ENCODE peak calls at places on chromosomes 1 and 21, in nine cellular contexts. One of them, this sample, is unnamed.

GRCh38 chr1:205241366-205242030 is 13.8 kb downstream of the TMCC2 start:
- DNase-seq in IMR-90: no peak
- DNase-seq in choroid plexus epithelial cell: no peak
- DNase-seq in CD4-positive, alpha-beta T cell: no peak
- DNase-seq in lower lobe of right lung: no peak
- DNase-seq in brain microvascular endothelial cell: no peak
- DNase-seq in endodermal cell: peak
- DNase-seq in fibroblast of lung: no peak
- DNase-seq in uterus: no peak
- DNase-seq in this sample: no peak

GRCh38 chr1:46043491-46044017 is 88.9 kb downstream of the PIK3R3 start:
- DNase-seq in IMR-90: no peak
- DNase-seq in choroid plexus epithelial cell: no peak
- DNase-seq in CD4-positive, alpha-beta T cell: no peak
- DNase-seq in lower lobe of right lung: no peak
- DNase-seq in brain microvascular endothelial cell: no peak
- DNase-seq in endodermal cell: peak
- DNase-seq in fibroblast of lung: no peak
- DNase-seq in uterus: no peak
- DNase-seq in this sample: no peak

GRCh38 chr1:241716915-241717651 is 65.0 kb downstream of the WDR64 start:
- DNase-seq in IMR-90: no peak
- DNase-seq in choroid plexus epithelial cell: peak
- DNase-seq in CD4-positive, alpha-beta T cell: no peak
- DNase-seq in lower lobe of right lung: no peak
- DNase-seq in brain microvascular endothelial cell: no peak
- DNase-seq in endodermal cell: no peak
- DNase-seq in fibroblast of lung: peak
- DNase-seq in uterus: no peak
- DNase-seq in this sample: peak

GRCh38 chr21:46344219-46344915 is 20.4 kb downstream of the PCNT start:
- DNase-seq in IMR-90: no peak
- DNase-seq in choroid plexus epithelial cell: no peak
- DNase-seq in CD4-positive, alpha-beta T cell: no peak
- DNase-seq in lower lobe of right lung: no peak
- DNase-seq in brain microvascular endothelial cell: no peak
- DNase-seq in endodermal cell: no peak
- DNase-seq in fibroblast of lung: no peak
- DNase-seq in uterus: no peak
- DNase-seq in this sample: no peak

GRCh38 chr1:25991937-25992688 is 5.8 kb downstream of the PAFAH2 start:
- DNase-seq in IMR-90: peak
- DNase-seq in choroid plexus epithelial cell: peak
- DNase-seq in CD4-positive, alpha-beta T cell: no peak
- DNase-seq in lower lobe of right lung: no peak
- DNase-seq in brain microvascular endothelial cell: no peak
- DNase-seq in endodermal cell: no peak
- DNase-seq in fibroblast of lung: peak
- DNase-seq in uterus: no peak
- DNase-seq in this sample: no peak

GRCh38 chr21:34120867-34121266 is 47.5 kb downstream of the MRPS6 start:
- DNase-seq in IMR-90: no peak
- DNase-seq in choroid plexus epithelial cell: no peak
- DNase-seq in CD4-positive, alpha-beta T cell: no peak
- DNase-seq in lower lobe of right lung: no peak
- DNase-seq in brain microvascular endothelial cell: no peak
- DNase-seq in endodermal cell: no peak
- DNase-seq in fibroblast of lung: no peak
- DNase-seq in uterus: no peak
- DNase-seq in this sample: no peak

GRCh38 chr1:57423135-57424131 is at the start of gene DAB1:
- DNase-seq in IMR-90: peak
- DNase-seq in choroid plexus epithelial cell: peak
- DNase-seq in CD4-positive, alpha-beta T cell: no peak
- DNase-seq in lower lobe of right lung: no peak
- DNase-seq in brain microvascular endothelial cell: no peak
- DNase-seq in endodermal cell: peak
- DNase-seq in fibroblast of lung: peak
- DNase-seq in uterus: no peak
- DNase-seq in this sample: peak

GRCh38 chr21:16072692-16073091 is 342.9 kb downstream of the USP25 start:
- DNase-seq in IMR-90: peak
- DNase-seq in choroid plexus epithelial cell: peak
- DNase-seq in CD4-positive, alpha-beta T cell: no peak
- DNase-seq in lower lobe of right lung: no peak
- DNase-seq in brain microvascular endothelial cell: peak
- DNase-seq in endodermal cell: no peak
- DNase-seq in fibroblast of lung: peak
- DNase-seq in uterus: peak
- DNase-seq in this sample: peak

GRCh38 chr1:156681196-156681595 is 4.0 kb upstream of the NES start:
- DNase-seq in IMR-90: no peak
- DNase-seq in choroid plexus epithelial cell: no peak
- DNase-seq in CD4-positive, alpha-beta T cell: no peak
- DNase-seq in lower lobe of right lung: no peak
- DNase-seq in brain microvascular endothelial cell: no peak
- DNase-seq in endodermal cell: no peak
- DNase-seq in fibroblast of lung: no peak
- DNase-seq in uterus: no peak
- DNase-seq in this sample: no peak

GRCh38 chr1:156680056-156680455 is 2.8 kb upstream of the NES start:
- DNase-seq in IMR-90: no peak
- DNase-seq in choroid plexus epithelial cell: no peak
- DNase-seq in CD4-positive, alpha-beta T cell: no peak
- DNase-seq in lower lobe of right lung: no peak
- DNase-seq in brain microvascular endothelial cell: no peak
- DNase-seq in endodermal cell: no peak
- DNase-seq in fibroblast of lung: no peak
- DNase-seq in uterus: no peak
- DNase-seq in this sample: no peak

GRCh38 chr1:156677616-156678596 is 699 bp upstream of the NES start:
- DNase-seq in IMR-90: peak
- DNase-seq in choroid plexus epithelial cell: peak
- DNase-seq in CD4-positive, alpha-beta T cell: no peak
- DNase-seq in lower lobe of right lung: peak
- DNase-seq in brain microvascular endothelial cell: peak
- DNase-seq in endodermal cell: peak
- DNase-seq in fibroblast of lung: peak
- DNase-seq in uterus: peak
- DNase-seq in this sample: peak

GRCh38 chr1:156684227-156684782 is 7.1 kb upstream of the NES start:
- DNase-seq in IMR-90: peak
- DNase-seq in choroid plexus epithelial cell: peak
- DNase-seq in CD4-positive, alpha-beta T cell: peak
- DNase-seq in lower lobe of right lung: no peak
- DNase-seq in brain microvascular endothelial cell: no peak
- DNase-seq in endodermal cell: no peak
- DNase-seq in fibroblast of lung: peak
- DNase-seq in uterus: no peak
- DNase-seq in this sample: peak

GRCh38 chr1:156682166-156682890 is 5.1 kb upstream of the NES start:
- DNase-seq in IMR-90: no peak
- DNase-seq in choroid plexus epithelial cell: no peak
- DNase-seq in CD4-positive, alpha-beta T cell: no peak
- DNase-seq in lower lobe of right lung: no peak
- DNase-seq in brain microvascular endothelial cell: no peak
- DNase-seq in endodermal cell: peak
- DNase-seq in fibroblast of lung: no peak
- DNase-seq in uterus: no peak
- DNase-seq in this sample: no peak
- TF ChIP-seq CTCF in IMR-90: no peak
- TF ChIP-seq CTCF in choroid plexus epithelial cell: peak
- TF ChIP-seq CTCF in CD4-positive, alpha-beta T cell: no peak
- TF ChIP-seq CTCF in lower lobe of right lung: no peak
- TF ChIP-seq CTCF in brain microvascular endothelial cell: peak
- TF ChIP-seq CTCF in endodermal cell: peak
- TF ChIP-seq CTCF in fibroblast of lung: no peak
- TF ChIP-seq CTCF in uterus: no peak
- TF ChIP-seq CTCF in this sample: no peak

GRCh38 chr1:4267381-4268261 is 367.5 kb upstream of the C1orf174 start:
- DNase-seq in IMR-90: no peak
- DNase-seq in choroid plexus epithelial cell: no peak
- DNase-seq in CD4-positive, alpha-beta T cell: no peak
- DNase-seq in lower lobe of right lung: no peak
- DNase-seq in brain microvascular endothelial cell: no peak
- DNase-seq in endodermal cell: no peak
- DNase-seq in fibroblast of lung: no peak
- DNase-seq in uterus: no peak
- DNase-seq in this sample: no peak
- TF ChIP-seq CTCF in IMR-90: no peak
- TF ChIP-seq CTCF in choroid plexus epithelial cell: no peak
- TF ChIP-seq CTCF in CD4-positive, alpha-beta T cell: no peak
- TF ChIP-seq CTCF in lower lobe of right lung: no peak
- TF ChIP-seq CTCF in brain microvascular endothelial cell: no peak
- TF ChIP-seq CTCF in endodermal cell: no peak
- TF ChIP-seq CTCF in fibroblast of lung: no peak
- TF ChIP-seq CTCF in uterus: no peak
- TF ChIP-seq CTCF in this sample: no peak

GRCh38 chr1:235317179-235317578 is 10.8 kb downstream of the ARID4B start:
- DNase-seq in IMR-90: no peak
- DNase-seq in choroid plexus epithelial cell: no peak
- DNase-seq in CD4-positive, alpha-beta T cell: no peak
- DNase-seq in lower lobe of right lung: no peak
- DNase-seq in brain microvascular endothelial cell: no peak
- DNase-seq in endodermal cell: no peak
- DNase-seq in fibroblast of lung: no peak
- DNase-seq in uterus: no peak
- DNase-seq in this sample: no peak

GRCh38 chr1:235315173-235315572 is 12.8 kb downstream of the ARID4B start:
- DNase-seq in IMR-90: no peak
- DNase-seq in choroid plexus epithelial cell: no peak
- DNase-seq in CD4-positive, alpha-beta T cell: no peak
- DNase-seq in lower lobe of right lung: no peak
- DNase-seq in brain microvascular endothelial cell: no peak
- DNase-seq in endodermal cell: no peak
- DNase-seq in fibroblast of lung: no peak
- DNase-seq in uterus: no peak
- DNase-seq in this sample: no peak

GRCh38 chr1:235313262-235313661 is 14.7 kb downstream of the ARID4B start:
- DNase-seq in IMR-90: no peak
- DNase-seq in choroid plexus epithelial cell: no peak
- DNase-seq in CD4-positive, alpha-beta T cell: peak
- DNase-seq in lower lobe of right lung: no peak
- DNase-seq in brain microvascular endothelial cell: no peak
- DNase-seq in endodermal cell: no peak
- DNase-seq in fibroblast of lung: no peak
- DNase-seq in uterus: no peak
- DNase-seq in this sample: no peak

GRCh38 chr1:235313931-235314678 is 13.9 kb downstream of the ARID4B start:
- DNase-seq in IMR-90: peak
- DNase-seq in choroid plexus epithelial cell: no peak
- DNase-seq in CD4-positive, alpha-beta T cell: no peak
- DNase-seq in lower lobe of right lung: no peak
- DNase-seq in brain microvascular endothelial cell: no peak
- DNase-seq in endodermal cell: no peak
- DNase-seq in fibroblast of lung: no peak
- DNase-seq in uterus: no peak
- DNase-seq in this sample: peak

GRCh38 chr1:235315735-235316134 is 12.2 kb downstream of the ARID4B start:
- DNase-seq in IMR-90: no peak
- DNase-seq in choroid plexus epithelial cell: no peak
- DNase-seq in CD4-positive, alpha-beta T cell: no peak
- DNase-seq in lower lobe of right lung: no peak
- DNase-seq in brain microvascular endothelial cell: no peak
- DNase-seq in endodermal cell: no peak
- DNase-seq in fibroblast of lung: no peak
- DNase-seq in uterus: no peak
- DNase-seq in this sample: no peak
- TF ChIP-seq CTCF in IMR-90: no peak
- TF ChIP-seq CTCF in choroid plexus epithelial cell: peak
- TF ChIP-seq CTCF in CD4-positive, alpha-beta T cell: no peak
- TF ChIP-seq CTCF in lower lobe of right lung: no peak
- TF ChIP-seq CTCF in brain microvascular endothelial cell: no peak
- TF ChIP-seq CTCF in endodermal cell: peak
- TF ChIP-seq CTCF in fibroblast of lung: no peak
- TF ChIP-seq CTCF in uterus: no peak
- TF ChIP-seq CTCF in this sample: no peak

GRCh38 chr1:23793018-23793781 is 2.3 kb downstream of the LYPLA2 start:
- DNase-seq in IMR-90: no peak
- DNase-seq in choroid plexus epithelial cell: peak
- DNase-seq in CD4-positive, alpha-beta T cell: peak
- DNase-seq in lower lobe of right lung: peak
- DNase-seq in brain microvascular endothelial cell: no peak
- DNase-seq in endodermal cell: no peak
- DNase-seq in fibroblast of lung: peak
- DNase-seq in uterus: no peak
- DNase-seq in this sample: peak

GRCh38 chr1:23792151-23792945 is 1.4 kb downstream of the LYPLA2 start:
- DNase-seq in IMR-90: no peak
- DNase-seq in choroid plexus epithelial cell: no peak
- DNase-seq in CD4-positive, alpha-beta T cell: no peak
- DNase-seq in lower lobe of right lung: peak
- DNase-seq in brain microvascular endothelial cell: no peak
- DNase-seq in endodermal cell: no peak
- DNase-seq in fibroblast of lung: no peak
- DNase-seq in uterus: no peak
- DNase-seq in this sample: no peak

GRCh38 chr1:23791434-23792047 is 596 bp downstream of the LYPLA2 start:
- DNase-seq in IMR-90: no peak
- DNase-seq in choroid plexus epithelial cell: no peak
- DNase-seq in CD4-positive, alpha-beta T cell: no peak
- DNase-seq in lower lobe of right lung: peak
- DNase-seq in brain microvascular endothelial cell: no peak
- DNase-seq in endodermal cell: peak
- DNase-seq in fibroblast of lung: peak
- DNase-seq in uterus: no peak
- DNase-seq in this sample: peak

GRCh38 chr1:23788695-23789094 is 2.2 kb upstream of the LYPLA2 start:
- DNase-seq in IMR-90: no peak
- DNase-seq in choroid plexus epithelial cell: no peak
- DNase-seq in CD4-positive, alpha-beta T cell: no peak
- DNase-seq in lower lobe of right lung: peak
- DNase-seq in brain microvascular endothelial cell: no peak
- DNase-seq in endodermal cell: no peak
- DNase-seq in fibroblast of lung: no peak
- DNase-seq in uterus: no peak
- DNase-seq in this sample: no peak

DNA sequence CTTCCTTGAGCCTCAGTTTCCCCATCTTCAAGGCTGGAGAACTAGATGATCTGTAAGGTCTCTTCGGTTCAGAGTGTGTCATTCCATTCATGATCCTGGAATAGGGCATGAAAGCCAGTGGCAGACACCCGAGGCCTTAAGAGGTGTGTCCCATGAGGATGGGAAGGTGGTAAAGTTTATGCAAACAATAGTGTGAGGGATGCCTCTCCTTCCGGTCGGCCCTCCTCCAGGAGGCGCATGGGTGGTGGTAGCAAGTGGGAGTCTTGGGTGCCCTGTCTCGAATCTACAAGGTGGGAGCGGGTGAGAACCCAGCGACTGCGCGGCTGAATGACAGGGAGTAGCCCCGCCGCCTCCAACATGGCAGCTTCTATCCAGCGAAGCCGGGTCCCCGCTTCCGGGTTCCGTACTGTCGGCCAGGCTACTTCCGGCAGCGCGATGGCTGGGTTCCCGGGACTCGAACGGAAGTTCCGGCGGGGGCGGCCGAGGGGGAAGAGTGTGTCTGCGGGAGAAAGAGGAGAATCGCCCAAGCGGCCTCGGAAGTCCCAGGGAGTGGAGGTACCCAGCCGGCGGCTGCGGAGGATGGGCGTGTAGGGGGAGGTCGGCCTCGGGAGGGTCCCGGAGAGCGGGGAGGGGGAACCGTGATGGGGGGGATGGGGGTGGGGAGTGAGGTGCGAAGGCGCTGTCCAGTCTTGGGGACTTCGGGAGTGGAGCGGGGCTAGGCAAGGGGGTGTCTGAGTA is at the start of gene LYPLA2:
- DNase-seq in IMR-90: peak
- DNase-seq in choroid plexus epithelial cell: peak
- DNase-seq in CD4-positive, alpha-beta T cell: peak
- DNase-seq in lower lobe of right lung: peak
- DNase-seq in brain microvascular endothelial cell: peak
- DNase-seq in endodermal cell: peak
- DNase-seq in fibroblast of lung: peak
- DNase-seq in uterus: peak
- DNase-seq in this sample: peak
- TF ChIP-seq CTCF in IMR-90: no peak
- TF ChIP-seq CTCF in choroid plexus epithelial cell: peak
- TF ChIP-seq CTCF in CD4-positive, alpha-beta T cell: no peak
- TF ChIP-seq CTCF in lower lobe of right lung: no peak
- TF ChIP-seq CTCF in brain microvascular endothelial cell: no peak
- TF ChIP-seq CTCF in endodermal cell: no peak
- TF ChIP-seq CTCF in fibroblast of lung: no peak
- TF ChIP-seq CTCF in uterus: no peak
- TF ChIP-seq CTCF in this sample: no peak

This sample was measured in cardiac fibroblast.